ENCODE peak calls at places on chromosomes 16 and 17, in six cellular contexts. One of them, this sample, is unnamed.

GRCh38 chr16:1108299-1109252 is 12.5 kb upstream of the C1QTNF8 start:
- DNase-seq in transverse colon: peak; percentile 55
- DNase-seq in HCT116: no peak
- DNase-seq in NB4: no peak
- DNase-seq in endodermal cell: no peak
- DNase-seq in right lobe of liver: peak; percentile 80
- DNase-seq in this sample: peak; percentile 20

GRCh38 chr16:89738538-89739317 is 17.4 kb downstream of the ZNF276 start:
- DNase-seq in transverse colon: no peak
- DNase-seq in HCT116: no peak
- DNase-seq in NB4: no peak
- DNase-seq in endodermal cell: peak; percentile 52
- DNase-seq in right lobe of liver: no peak
- DNase-seq in this sample: no peak

GRCh38 chr17:29444589-29444988 is 54.4 kb downstream of the TAOK1 start:
- DNase-seq in transverse colon: no peak
- DNase-seq in HCT116: no peak
- DNase-seq in NB4: no peak
- DNase-seq in endodermal cell: no peak
- DNase-seq in right lobe of liver: no peak
- DNase-seq in this sample: peak; percentile 35

GRCh38 chr17:29393451-29393850 is 3.3 kb downstream of the TAOK1 start:
- DNase-seq in transverse colon: no peak
- DNase-seq in HCT116: no peak
- DNase-seq in NB4: peak; percentile 52
- DNase-seq in endodermal cell: no peak
- DNase-seq in right lobe of liver: no peak
- DNase-seq in this sample: peak; percentile 55

GRCh38 chr17:65154770-65155589 is 17.8 kb downstream of the RGS9 start:
- DNase-seq in transverse colon: no peak
- DNase-seq in HCT116: no peak
- DNase-seq in NB4: peak; percentile 92
- DNase-seq in endodermal cell: no peak
- DNase-seq in right lobe of liver: no peak
- DNase-seq in this sample: peak; percentile 25

GRCh38 chr17:49530118-49530517 is 35.0 kb downstream of the NGFR start:
- DNase-seq in transverse colon: no peak
- DNase-seq in HCT116: no peak
- DNase-seq in NB4: no peak
- DNase-seq in endodermal cell: no peak
- DNase-seq in right lobe of liver: no peak
- DNase-seq in this sample: no peak

GRCh38 chr16:12160815-12161550 is 184.4 kb downstream of the SNX29 start:
- DNase-seq in transverse colon: no peak
- DNase-seq in HCT116: no peak
- DNase-seq in NB4: no peak
- DNase-seq in endodermal cell: no peak
- DNase-seq in right lobe of liver: no peak
- DNase-seq in this sample: no peak

GRCh38 chr17:49687878-49688491 is 10.1 kb upstream of the SPOP start:
- DNase-seq in transverse colon: no peak
- DNase-seq in HCT116: no peak
- DNase-seq in NB4: peak; percentile 39
- DNase-seq in endodermal cell: peak; percentile 42
- DNase-seq in right lobe of liver: no peak
- DNase-seq in this sample: peak; percentile 22

GRCh38 chr17:80472996-80473395 is 3.4 kb downstream of the NPTX1 start:
- DNase-seq in transverse colon: no peak
- DNase-seq in HCT116: no peak
- DNase-seq in NB4: no peak
- DNase-seq in endodermal cell: no peak
- DNase-seq in right lobe of liver: no peak
- DNase-seq in this sample: no peak

GRCh38 chr17:80474933-80475915 is 1.2 kb downstream of the NPTX1 start:
- DNase-seq in transverse colon: no peak
- DNase-seq in HCT116: no peak
- DNase-seq in NB4: peak; percentile 44
- DNase-seq in endodermal cell: peak; percentile 80
- DNase-seq in right lobe of liver: no peak
- DNase-seq in this sample: no peak

GRCh38 chr17:80475949-80476876 is at the start of gene NPTX1:
- DNase-seq in transverse colon: no peak
- DNase-seq in HCT116: no peak
- DNase-seq in NB4: no peak
- DNase-seq in endodermal cell: peak; percentile 82
- DNase-seq in right lobe of liver: no peak
- DNase-seq in this sample: no peak

GRCh38 chr17:80473701-80474100 is 2.7 kb downstream of the NPTX1 start:
- DNase-seq in transverse colon: no peak
- DNase-seq in HCT116: no peak
- DNase-seq in NB4: no peak
- DNase-seq in endodermal cell: no peak
- DNase-seq in right lobe of liver: no peak
- DNase-seq in this sample: no peak

GRCh38 chr17:80474231-80474932 is 2.0 kb downstream of the NPTX1 start:
- DNase-seq in transverse colon: no peak
- DNase-seq in HCT116: peak; percentile 58
- DNase-seq in NB4: peak; percentile 52
- DNase-seq in endodermal cell: peak; percentile 72
- DNase-seq in right lobe of liver: no peak
- DNase-seq in this sample: peak; percentile 30
- H3K4me3 ChIP-seq in transverse colon: no peak overlapping the region
- H3K4me3 ChIP-seq in HCT116: no peak overlapping the region
- H3K4me3 ChIP-seq in NB4: no peak overlapping the region
- H3K4me3 ChIP-seq in endodermal cell: no peak overlapping the region
- H3K4me3 ChIP-seq in right lobe of liver: no peak overlapping the region
- H3K4me3 ChIP-seq in this sample: no peak overlapping the region

DNA sequence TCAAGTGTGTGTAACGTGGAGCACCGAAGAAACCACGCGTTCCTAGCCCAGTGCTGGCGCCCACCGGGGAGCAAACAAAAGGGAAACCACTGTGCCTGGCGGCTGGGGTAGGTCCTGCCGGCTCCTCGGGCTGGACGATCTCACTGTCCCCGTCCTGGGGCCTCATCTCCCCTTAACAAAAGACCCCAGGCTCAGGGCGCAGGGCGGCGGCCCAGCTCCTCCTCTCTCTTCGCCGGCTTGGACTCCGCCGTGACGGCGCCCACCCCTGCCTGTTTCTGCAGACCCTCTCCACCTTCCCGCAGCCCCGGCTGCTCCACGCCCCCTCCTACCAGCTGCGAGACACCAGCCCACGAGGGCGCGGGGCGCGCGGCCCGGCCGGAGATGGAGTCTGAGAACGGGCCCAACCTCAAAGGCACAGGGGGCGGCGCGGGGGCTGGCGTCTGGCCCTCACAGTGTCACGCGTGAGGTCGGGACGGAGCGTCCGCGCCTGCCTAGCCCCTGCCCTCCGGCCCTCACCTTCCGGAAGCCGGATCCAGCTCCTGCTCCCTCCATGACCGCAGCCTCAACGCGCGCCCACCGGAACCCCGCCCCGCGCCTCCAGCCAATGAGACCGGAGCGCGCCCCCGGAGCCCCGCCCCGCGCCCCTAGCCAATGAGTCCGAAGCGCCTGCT is at the start of gene CENPX:
- DNase-seq in transverse colon: no peak
- DNase-seq in HCT116: no peak
- DNase-seq in NB4: no peak
- DNase-seq in endodermal cell: peak; percentile 76
- DNase-seq in right lobe of liver: no peak
- DNase-seq in this sample: no peak
- TF ChIP-seq CTCF in transverse colon: no peak
- TF ChIP-seq CTCF in HCT116: no peak
- TF ChIP-seq CTCF in NB4: no peak
- TF ChIP-seq CTCF in endodermal cell: no peak
- TF ChIP-seq CTCF in right lobe of liver: no peak
- TF ChIP-seq CTCF in this sample: no peak

GRCh38 chr17:7737601-7738000 is 20.1 kb downstream of the DNAH2 start:
- DNase-seq in transverse colon: no peak
- DNase-seq in HCT116: no peak
- DNase-seq in NB4: no peak
- DNase-seq in endodermal cell: no peak
- DNase-seq in right lobe of liver: no peak
- DNase-seq in this sample: no peak
- H3K4me3 ChIP-seq in transverse colon: no peak overlapping the region
- H3K4me3 ChIP-seq in HCT116: no peak overlapping the region
- H3K4me3 ChIP-seq in NB4: no peak overlapping the region
- H3K4me3 ChIP-seq in endodermal cell: no peak overlapping the region
- H3K4me3 ChIP-seq in right lobe of liver: no peak overlapping the region
- H3K4me3 ChIP-seq in this sample: no peak overlapping the region

DNA sequence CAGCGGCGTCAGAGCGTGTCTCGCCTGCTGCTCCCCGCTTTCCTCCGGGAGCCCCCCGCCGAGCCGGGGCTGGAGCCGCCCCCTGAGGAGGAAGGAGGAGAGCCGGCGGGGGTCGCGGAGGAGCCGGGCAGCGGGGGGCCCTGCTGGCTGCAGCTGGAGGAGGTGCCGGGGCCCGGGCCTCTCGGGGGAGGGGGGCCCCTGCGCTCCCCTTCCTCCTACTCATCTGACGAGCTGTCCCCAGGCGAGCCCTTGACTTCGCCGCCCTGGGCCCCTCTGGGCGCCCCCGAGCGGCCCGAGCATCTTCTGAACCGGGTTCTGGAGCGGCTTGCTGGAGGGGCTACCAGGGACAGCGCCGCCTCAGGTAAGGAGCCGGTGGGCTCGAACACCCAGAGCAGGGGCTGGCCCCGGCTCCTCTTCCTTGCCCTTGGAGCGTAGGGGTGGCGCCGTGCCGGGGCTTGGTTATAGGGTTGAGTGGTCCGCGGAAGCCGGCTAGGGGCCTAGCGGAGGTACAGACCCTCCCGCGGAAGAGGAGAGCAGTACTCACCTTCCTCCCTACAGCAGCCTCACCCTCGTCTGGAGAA is 841 bp downstream of the RAPGEFL1 start:
- DNase-seq in transverse colon: peak; percentile 37
- DNase-seq in HCT116: no peak
- DNase-seq in NB4: no peak
- DNase-seq in endodermal cell: peak; percentile 92
- DNase-seq in right lobe of liver: no peak
- DNase-seq in this sample: no peak
- TF ChIP-seq CTCF in transverse colon: no peak
- TF ChIP-seq CTCF in HCT116: no peak
- TF ChIP-seq CTCF in NB4: no peak
- TF ChIP-seq CTCF in endodermal cell: peak; percentile 47
- TF ChIP-seq CTCF in right lobe of liver: no peak
- TF ChIP-seq CTCF in this sample: no peak

GRCh38 chr16:67529639-67530012 is 997 bp downstream of the RIPOR1 start:
- DNase-seq in transverse colon: no peak
- DNase-seq in HCT116: no peak
- DNase-seq in NB4: no peak
- DNase-seq in endodermal cell: no peak
- DNase-seq in right lobe of liver: no peak
- DNase-seq in this sample: no peak

GRCh38 chr16:67530013-67530939 is 1.6 kb downstream of the RIPOR1 start:
- DNase-seq in transverse colon: peak; percentile 76
- DNase-seq in HCT116: no peak
- DNase-seq in NB4: peak; percentile 48
- DNase-seq in endodermal cell: peak; percentile 64
- DNase-seq in right lobe of liver: peak; percentile 75
- DNase-seq in this sample: peak; percentile 73

GRCh38 chr16:67528870-67529638 is 425 bp downstream of the RIPOR1 start:
- DNase-seq in transverse colon: peak; percentile 48
- DNase-seq in HCT116: no peak
- DNase-seq in NB4: peak; percentile 70
- DNase-seq in endodermal cell: peak; percentile 82
- DNase-seq in right lobe of liver: peak; percentile 60
- DNase-seq in this sample: peak; percentile 43

GRCh38 chr16:67533024-67533560 is 4.5 kb downstream of the RIPOR1 start:
- DNase-seq in transverse colon: no peak
- DNase-seq in HCT116: no peak
- DNase-seq in NB4: no peak
- DNase-seq in endodermal cell: no peak
- DNase-seq in right lobe of liver: no peak
- DNase-seq in this sample: no peak

GRCh38 chr16:67531247-67531646 is 2.6 kb downstream of the RIPOR1 start:
- DNase-seq in transverse colon: no peak
- DNase-seq in HCT116: no peak
- DNase-seq in NB4: peak; percentile 61
- DNase-seq in endodermal cell: no peak
- DNase-seq in right lobe of liver: no peak
- DNase-seq in this sample: no peak
- H3K4me3 ChIP-seq in transverse colon: no peak overlapping the region
- H3K4me3 ChIP-seq in HCT116: no peak overlapping the region
- H3K4me3 ChIP-seq in NB4: no peak overlapping the region
- H3K4me3 ChIP-seq in endodermal cell: peak overlapping the region; percentile 83
- H3K4me3 ChIP-seq in right lobe of liver: no peak overlapping the region
- H3K4me3 ChIP-seq in this sample: peak overlapping the region; percentile 8

GRCh38 chr17:67546578-67547527 is 169.8 kb downstream of the PITPNC1 start:
- DNase-seq in transverse colon: peak; percentile 79
- DNase-seq in HCT116: no peak
- DNase-seq in NB4: no peak
- DNase-seq in endodermal cell: peak; percentile 67
- DNase-seq in right lobe of liver: peak; percentile 62
- DNase-seq in this sample: no peak
- TF ChIP-seq CTCF in transverse colon: no peak
- TF ChIP-seq CTCF in HCT116: no peak
- TF ChIP-seq CTCF in NB4: no peak
- TF ChIP-seq CTCF in endodermal cell: peak; percentile 13
- TF ChIP-seq CTCF in right lobe of liver: no peak
- TF ChIP-seq CTCF in this sample: no peak

This sample was measured in AG10803.